ENCODE peak calls at places on chromosome 4, in eight cellular contexts. One of them, this sample, is unnamed.

GRCh38 chr4:144591401-144591800 is 54.6 kb upstream of the HHIP start:
- DNase-seq in CD8-positive, alpha-beta T cell: no peak
- DNase-seq in upper lobe of right lung: no peak
- DNase-seq in AG04450: peak; percentile 78
- DNase-seq in prostate gland: no peak
- DNase-seq in OCI-LY7: no peak
- DNase-seq in left ventricle myocardium inferior: no peak
- DNase-seq in AG09309: peak; percentile 79
- DNase-seq in this sample: peak; percentile 84

GRCh38 chr4:124480061-124480460 is 232.5 kb downstream of the ANKRD50 start:
- DNase-seq in prostate gland: no peak
- DNase-seq in AG09309: no peak
- DNase-seq in upper lobe of right lung: no peak
- DNase-seq in left ventricle myocardium inferior: no peak
- DNase-seq in AG04450: no peak
- DNase-seq in CD8-positive, alpha-beta T cell: no peak
- DNase-seq in OCI-LY7: no peak
- DNase-seq in this sample: no peak

GRCh38 chr4:81688085-81688484 is 216.4 kb upstream of the RASGEF1B start:
- DNase-seq in OCI-LY7: peak; percentile 17
- DNase-seq in AG09309: no peak
- DNase-seq in left ventricle myocardium inferior: no peak
- DNase-seq in prostate gland: no peak
- DNase-seq in AG04450: no peak
- DNase-seq in upper lobe of right lung: no peak
- DNase-seq in CD8-positive, alpha-beta T cell: peak; percentile 6
- DNase-seq in this sample: peak; percentile 11

GRCh38 chr4:183350317-183351071 is 28.3 kb upstream of the CLDN24 start:
- DNase-seq in left ventricle myocardium inferior: no peak
- DNase-seq in AG04450: no peak
- DNase-seq in upper lobe of right lung: no peak
- DNase-seq in OCI-LY7: no peak
- DNase-seq in prostate gland: no peak
- DNase-seq in CD8-positive, alpha-beta T cell: no peak
- DNase-seq in AG09309: no peak
- DNase-seq in this sample: peak; percentile 18

GRCh38 chr4:75654905-75655304 is 18.3 kb downstream of the G3BP2 start:
- DNase-seq in CD8-positive, alpha-beta T cell: no peak
- DNase-seq in AG04450: no peak
- DNase-seq in upper lobe of right lung: no peak
- DNase-seq in AG09309: no peak
- DNase-seq in OCI-LY7: no peak
- DNase-seq in prostate gland: no peak
- DNase-seq in left ventricle myocardium inferior: no peak
- DNase-seq in this sample: no peak

GRCh38 chr4:2083826-2084160 is 24.7 kb downstream of the NAT8L start:
- DNase-seq in OCI-LY7: no peak
- DNase-seq in AG09309: no peak
- DNase-seq in CD8-positive, alpha-beta T cell: no peak
- DNase-seq in left ventricle myocardium inferior: no peak
- DNase-seq in upper lobe of right lung: peak; percentile 35
- DNase-seq in AG04450: no peak
- DNase-seq in prostate gland: no peak
- DNase-seq in this sample: no peak

GRCh38 chr4:7348946-7349900 is 85.5 kb downstream of the PSAPL1 start:
- DNase-seq in OCI-LY7: no peak
- DNase-seq in upper lobe of right lung: peak; percentile 84
- DNase-seq in CD8-positive, alpha-beta T cell: no peak
- DNase-seq in AG04450: no peak
- DNase-seq in prostate gland: no peak
- DNase-seq in AG09309: no peak
- DNase-seq in left ventricle myocardium inferior: no peak
- DNase-seq in this sample: no peak

GRCh38 chr4:48329976-48330375 is 11.4 kb upstream of the SLAIN2 start:
- DNase-seq in OCI-LY7: no peak
- DNase-seq in left ventricle myocardium inferior: no peak
- DNase-seq in upper lobe of right lung: no peak
- DNase-seq in CD8-positive, alpha-beta T cell: no peak
- DNase-seq in AG09309: peak; percentile 72
- DNase-seq in prostate gland: no peak
- DNase-seq in AG04450: peak; percentile 54
- DNase-seq in this sample: peak; percentile 88

GRCh38 chr4:83535945-83536648 is at the start of gene GPAT3:
- DNase-seq in left ventricle myocardium inferior: peak; percentile 85
- DNase-seq in prostate gland: peak; percentile 75
- DNase-seq in upper lobe of right lung: peak; percentile 95
- DNase-seq in AG09309: no peak
- DNase-seq in OCI-LY7: no peak
- DNase-seq in CD8-positive, alpha-beta T cell: peak; percentile 68
- DNase-seq in AG04450: no peak
- DNase-seq in this sample: peak; percentile 65

GRCh38 chr4:81377231-81377630 is 94.5 kb downstream of the RASGEF1B start:
- DNase-seq in left ventricle myocardium inferior: no peak
- DNase-seq in upper lobe of right lung: no peak
- DNase-seq in OCI-LY7: no peak
- DNase-seq in prostate gland: peak; percentile 14
- DNase-seq in CD8-positive, alpha-beta T cell: no peak
- DNase-seq in AG09309: no peak
- DNase-seq in AG04450: no peak
- DNase-seq in this sample: no peak

GRCh38 chr4:38667005-38667771 is 3.2 kb downstream of the KLF3 start:
- DNase-seq in CD8-positive, alpha-beta T cell: peak; percentile 72
- DNase-seq in prostate gland: peak; percentile 88
- DNase-seq in left ventricle myocardium inferior: peak; percentile 58
- DNase-seq in AG09309: peak; percentile 92
- DNase-seq in OCI-LY7: peak; percentile 16
- DNase-seq in AG04450: peak; percentile 97
- DNase-seq in upper lobe of right lung: no peak
- DNase-seq in this sample: peak; percentile 99

GRCh38 chr4:99529218-99529617 is 18.4 kb downstream of the C4orf17 start:
- DNase-seq in prostate gland: no peak
- DNase-seq in AG04450: no peak
- DNase-seq in OCI-LY7: no peak
- DNase-seq in left ventricle myocardium inferior: no peak
- DNase-seq in CD8-positive, alpha-beta T cell: no peak
- DNase-seq in upper lobe of right lung: no peak
- DNase-seq in AG09309: peak; percentile 17
- DNase-seq in this sample: peak; percentile 11

GRCh38 chr4:186058253-186058979 is 10.5 kb upstream of the TLR3 start:
- DNase-seq in prostate gland: no peak
- DNase-seq in AG04450: no peak
- DNase-seq in upper lobe of right lung: no peak
- DNase-seq in left ventricle myocardium inferior: no peak
- DNase-seq in CD8-positive, alpha-beta T cell: no peak
- DNase-seq in AG09309: no peak
- DNase-seq in OCI-LY7: no peak
- DNase-seq in this sample: no peak

GRCh38 chr4:169492436-169493163 is 119.8 kb downstream of the NEK1 start:
- DNase-seq in prostate gland: no peak
- DNase-seq in AG04450: no peak
- DNase-seq in CD8-positive, alpha-beta T cell: peak; percentile 6
- DNase-seq in AG09309: no peak
- DNase-seq in upper lobe of right lung: no peak
- DNase-seq in OCI-LY7: peak; percentile 45
- DNase-seq in left ventricle myocardium inferior: no peak
- DNase-seq in this sample: peak; percentile 55

GRCh38 chr4:11507920-11508319 is 79.2 kb upstream of the HS3ST1 start:
- DNase-seq in prostate gland: no peak
- DNase-seq in CD8-positive, alpha-beta T cell: no peak
- DNase-seq in upper lobe of right lung: no peak
- DNase-seq in OCI-LY7: no peak
- DNase-seq in AG09309: no peak
- DNase-seq in left ventricle myocardium inferior: no peak
- DNase-seq in AG04450: no peak
- DNase-seq in this sample: no peak

GRCh38 chr4:98745372-98745771 is 87.0 kb upstream of the TSPAN5 start:
- DNase-seq in OCI-LY7: peak; percentile 10
- DNase-seq in upper lobe of right lung: no peak
- DNase-seq in AG04450: no peak
- DNase-seq in prostate gland: no peak
- DNase-seq in AG09309: no peak
- DNase-seq in CD8-positive, alpha-beta T cell: no peak
- DNase-seq in left ventricle myocardium inferior: no peak
- DNase-seq in this sample: peak; percentile 47

GRCh38 chr4:7967063-7967440 is 27.4 kb upstream of the AFAP1 start:
- DNase-seq in upper lobe of right lung: no peak
- DNase-seq in AG04450: no peak
- DNase-seq in OCI-LY7: no peak
- DNase-seq in AG09309: no peak
- DNase-seq in left ventricle myocardium inferior: no peak
- DNase-seq in CD8-positive, alpha-beta T cell: no peak
- DNase-seq in prostate gland: no peak
- DNase-seq in this sample: no peak

GRCh38 chr4:152850377-152850776 is 70.6 kb downstream of the ARFIP1 start:
- DNase-seq in prostate gland: no peak
- DNase-seq in upper lobe of right lung: peak; percentile 72
- DNase-seq in CD8-positive, alpha-beta T cell: peak; percentile 18
- DNase-seq in AG09309: no peak
- DNase-seq in left ventricle myocardium inferior: no peak
- DNase-seq in AG04450: no peak
- DNase-seq in OCI-LY7: peak; percentile 71
- DNase-seq in this sample: peak; percentile 49

GRCh38 chr4:139968831-139969230 is 185.2 kb downstream of the MAML3 start:
- DNase-seq in CD8-positive, alpha-beta T cell: no peak
- DNase-seq in prostate gland: no peak
- DNase-seq in upper lobe of right lung: no peak
- DNase-seq in AG04450: no peak
- DNase-seq in OCI-LY7: no peak
- DNase-seq in AG09309: no peak
- DNase-seq in left ventricle myocardium inferior: no peak
- DNase-seq in this sample: no peak
- TF ChIP-seq CTCF in CD8-positive, alpha-beta T cell: no peak
- TF ChIP-seq CTCF in prostate gland: no peak
- TF ChIP-seq CTCF in upper lobe of right lung: no peak
- TF ChIP-seq CTCF in AG04450: no peak
- TF ChIP-seq CTCF in OCI-LY7: no peak
- TF ChIP-seq CTCF in AG09309: no peak
- TF ChIP-seq CTCF in left ventricle myocardium inferior: no peak
- TF ChIP-seq CTCF in this sample: no peak

GRCh38 chr4:109302366-109303140 is at the start of gene COL25A1:
- DNase-seq in AG04450: no peak
- DNase-seq in left ventricle myocardium inferior: peak; percentile 51
- DNase-seq in AG09309: no peak
- DNase-seq in OCI-LY7: no peak
- DNase-seq in prostate gland: peak; percentile 53
- DNase-seq in CD8-positive, alpha-beta T cell: peak; percentile 29
- DNase-seq in upper lobe of right lung: peak; percentile 75
- DNase-seq in this sample: peak; percentile 14
- H3K4me3 ChIP-seq in AG04450: peak within 1 kb of the TSS; percentile 55
- H3K4me3 ChIP-seq in left ventricle myocardium inferior: peak within 1 kb of the TSS; percentile 76
- H3K4me3 ChIP-seq in AG09309: peak within 1 kb of the TSS; percentile 32
- H3K4me3 ChIP-seq in OCI-LY7: no peak within 1 kb of the TSS
- H3K4me3 ChIP-seq in prostate gland: peak within 1 kb of the TSS; percentile 44
- H3K4me3 ChIP-seq in CD8-positive, alpha-beta T cell: peak within 1 kb of the TSS; percentile 79
- H3K4me3 ChIP-seq in upper lobe of right lung: peak within 1 kb of the TSS; percentile 58
- H3K4me3 ChIP-seq in this sample: peak within 1 kb of the TSS; percentile 31

DNA sequence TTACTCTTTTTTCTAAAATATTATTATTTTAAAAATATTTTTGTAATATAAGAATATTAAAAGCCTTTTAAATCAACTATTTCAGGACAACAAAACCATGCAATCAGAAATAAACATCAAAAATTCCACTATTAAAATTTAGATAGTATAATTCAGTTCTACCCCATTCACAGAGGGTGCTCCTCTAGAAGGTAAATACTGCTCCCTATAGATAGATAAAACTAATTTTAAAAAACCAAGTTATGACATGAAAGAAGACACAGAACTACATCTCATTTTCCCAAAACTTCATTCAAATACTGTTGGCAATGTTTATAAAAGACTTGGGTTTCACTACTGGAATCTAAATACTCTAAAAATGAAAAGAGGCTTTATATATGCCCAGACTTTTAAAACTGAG is 219.3 kb downstream of the SPOCK3 start:
- DNase-seq in CD8-positive, alpha-beta T cell: no peak
- DNase-seq in AG04450: no peak
- DNase-seq in AG09309: no peak
- DNase-seq in prostate gland: no peak
- DNase-seq in left ventricle myocardium inferior: no peak
- DNase-seq in upper lobe of right lung: no peak
- DNase-seq in OCI-LY7: no peak
- DNase-seq in this sample: no peak
- TF ChIP-seq CTCF in CD8-positive, alpha-beta T cell: no peak
- TF ChIP-seq CTCF in AG04450: no peak
- TF ChIP-seq CTCF in AG09309: no peak
- TF ChIP-seq CTCF in prostate gland: no peak
- TF ChIP-seq CTCF in left ventricle myocardium inferior: no peak
- TF ChIP-seq CTCF in upper lobe of right lung: no peak
- TF ChIP-seq CTCF in OCI-LY7: no peak
- TF ChIP-seq CTCF in this sample: no peak

GRCh38 chr4:56680266-56680665 is 830 bp downstream of the HOPX start:
- DNase-seq in left ventricle myocardium inferior: no peak
- DNase-seq in AG04450: no peak
- DNase-seq in OCI-LY7: no peak
- DNase-seq in CD8-positive, alpha-beta T cell: no peak
- DNase-seq in prostate gland: no peak
- DNase-seq in AG09309: no peak
- DNase-seq in upper lobe of right lung: no peak
- DNase-seq in this sample: no peak

GRCh38 chr4:56683455-56683854 is 2.4 kb upstream of the HOPX start:
- DNase-seq in OCI-LY7: no peak
- DNase-seq in AG09309: no peak
- DNase-seq in left ventricle myocardium inferior: no peak
- DNase-seq in CD8-positive, alpha-beta T cell: no peak
- DNase-seq in prostate gland: no peak
- DNase-seq in AG04450: no peak
- DNase-seq in upper lobe of right lung: no peak
- DNase-seq in this sample: no peak

GRCh38 chr4:56684320-56684719 is 3.2 kb upstream of the HOPX start:
- DNase-seq in CD8-positive, alpha-beta T cell: no peak
- DNase-seq in AG09309: no peak
- DNase-seq in left ventricle myocardium inferior: no peak
- DNase-seq in prostate gland: no peak
- DNase-seq in upper lobe of right lung: no peak
- DNase-seq in OCI-LY7: no peak
- DNase-seq in AG04450: no peak
- DNase-seq in this sample: peak; percentile 84

GRCh38 chr4:56681849-56682175 is 716 bp upstream of the HOPX start:
- DNase-seq in AG09309: no peak
- DNase-seq in left ventricle myocardium inferior: no peak
- DNase-seq in AG04450: no peak
- DNase-seq in OCI-LY7: no peak
- DNase-seq in CD8-positive, alpha-beta T cell: no peak
- DNase-seq in prostate gland: no peak
- DNase-seq in upper lobe of right lung: no peak
- DNase-seq in this sample: no peak

DNA sequence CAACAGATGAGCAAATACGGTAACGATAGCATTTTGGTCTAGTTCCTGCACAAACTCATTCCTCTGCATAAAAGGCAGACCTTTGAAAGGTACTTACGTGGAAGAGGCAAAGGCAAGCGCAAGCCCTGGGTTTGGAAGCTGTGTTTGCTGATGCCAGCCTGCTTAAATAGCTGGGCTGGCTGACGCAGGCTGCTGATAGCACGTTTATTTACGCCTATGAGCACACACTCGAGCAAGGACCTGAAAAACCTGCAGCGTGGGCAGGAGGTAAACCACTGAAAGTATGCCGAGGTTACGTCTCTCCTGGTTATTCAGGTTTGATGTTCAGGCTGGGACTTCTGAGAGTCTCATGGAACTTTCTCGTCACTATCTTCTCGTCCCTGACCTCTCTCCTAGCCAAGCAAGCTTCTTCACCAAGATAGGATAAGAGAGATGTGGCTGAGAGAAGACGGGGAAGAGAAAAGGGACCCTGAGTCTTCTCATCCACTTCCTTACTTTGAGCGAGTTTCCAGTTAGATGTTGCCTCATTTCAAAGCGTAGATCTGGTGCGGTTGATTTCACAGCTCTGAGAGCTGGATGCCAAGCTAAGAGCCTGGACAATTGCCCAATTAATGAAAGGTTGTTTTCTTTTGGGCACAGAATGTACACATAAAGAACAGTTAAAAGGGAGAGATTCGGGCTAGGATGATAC is at the start of gene HOPX:
- DNase-seq in CD8-positive, alpha-beta T cell: peak; percentile 34
- DNase-seq in left ventricle myocardium inferior: peak; percentile 19
- DNase-seq in prostate gland: peak; percentile 89
- DNase-seq in upper lobe of right lung: peak; percentile 86
- DNase-seq in OCI-LY7: no peak
- DNase-seq in AG04450: no peak
- DNase-seq in AG09309: no peak
- DNase-seq in this sample: no peak
- H3K4me3 ChIP-seq in CD8-positive, alpha-beta T cell: peak within 1 kb of the TSS; percentile 19
- H3K4me3 ChIP-seq in left ventricle myocardium inferior: peak within 1 kb of the TSS; percentile 48
- H3K4me3 ChIP-seq in prostate gland: no peak within 1 kb of the TSS
- H3K4me3 ChIP-seq in upper lobe of right lung: peak within 1 kb of the TSS; percentile 40
- H3K4me3 ChIP-seq in OCI-LY7: no peak within 1 kb of the TSS
- H3K4me3 ChIP-seq in AG04450: no peak within 1 kb of the TSS
- H3K4me3 ChIP-seq in AG09309: no peak within 1 kb of the TSS
- H3K4me3 ChIP-seq in this sample: no peak within 1 kb of the TSS